ENCODE peak calls at places on chromosome 11, in seven cellular contexts. M, X, B, R, O, S and D are unnamed samples.

GRCh38 chr11:91947215-91947614 is 277.4 kb upstream of the FAT3 start:
- DNase-seq in M (peak), B (peak), X (peak), O (peak), R (no peak), S (no peak), D (no peak)

GRCh38 chr11:128490092-128490491 is 97.3 kb downstream of the ETS1 start:
- DNase-seq in X (no peak), R (no peak), S (no peak), B (no peak), O (no peak), M (no peak), D (no peak)

GRCh38 chr11:64741393-64742086 is 2.4 kb downstream of the RASGRP2 start:
- DNase-seq in O (no peak), R (no peak), S (no peak), M (peak), X (no peak), B (no peak), D (no peak)

GRCh38 chr11:79236541-79236971 is 204.3 kb downstream of the TENM4 start:
- DNase-seq in M (no peak), R (no peak), S (no peak), X (peak), O (no peak), B (no peak), D (no peak)

GRCh38 chr11:66478823-66479740 is 1.2 kb upstream of the DPP3 start:
- DNase-seq in M (no peak), R (no peak), B (no peak), O (peak), X (no peak), S (no peak), D (no peak)

GRCh38 chr11:47923667-47924066 is 56.7 kb upstream of the PTPRJ start:
- DNase-seq in S (no peak), X (no peak), B (no peak), O (peak), M (no peak), R (no peak), D (no peak)

GRCh38 chr11:128830836-128831780 is 36.0 kb downstream of the KCNJ1 start:
- DNase-seq in M (peak), R (peak), O (peak), X (peak), B (peak), S (no peak), D (peak)

GRCh38 chr11:68903631-68904457 is at the start of the genes IGHMBP2 and MRPL21:
- DNase-seq in X (no peak), B (no peak), O (peak), S (peak), M (peak), R (peak), D (peak)

GRCh38 chr11:133957926-133958325 is 1.2 kb upstream of the IGSF9B start:
- DNase-seq in X (no peak), R (no peak), S (no peak), M (peak), B (no peak), O (no peak), D (no peak)

GRCh38 chr11:33040862-33041453 is 1.6 kb downstream of the TCP11L1 start:
- DNase-seq in S (no peak), X (no peak), R (no peak), M (no peak), B (no peak), O (no peak), D (no peak)

GRCh38 chr11:106032861-106033260 is 10.8 kb upstream of the MSANTD4 start:
- DNase-seq in M (no peak), O (no peak), R (no peak), S (no peak), B (no peak), X (no peak), D (no peak)

GRCh38 chr11:18088371-18088770 is 17.5 kb downstream of the SAAL1 start:
- DNase-seq in R (no peak), X (no peak), O (no peak), S (no peak), B (no peak), M (no peak), D (no peak)

GRCh38 chr11:60563553-60564235 is 48.5 kb downstream of the MS4A13 start:
- DNase-seq in X (no peak), M (peak), R (no peak), O (no peak), S (no peak), B (peak), D (no peak)

GRCh38 chr11:6438979-6439571 is 1.7 kb downstream of the HPX start:
- DNase-seq in S (no peak), X (no peak), M (peak), R (no peak), O (peak), B (no peak), D (no peak)

GRCh38 chr11:117998664-117999353 is 12.6 kb downstream of the IL10RA start:
- DNase-seq in S (no peak), O (no peak), M (no peak), B (no peak), R (peak), X (no peak), D (no peak)

GRCh38 chr11:128492903-128493569 is 94.3 kb downstream of the ETS1 start:
- DNase-seq in M (no peak), B (no peak), S (no peak), R (no peak), X (no peak), O (no peak), D (no peak)

GRCh38 chr11:26743622-26744021 is 21.8 kb upstream of the SLC5A12 start:
- DNase-seq in S (no peak), X (no peak), B (no peak), M (no peak), O (no peak), R (no peak), D (no peak)

GRCh38 chr11:64089027-64089360 is 53.3 kb downstream of the FLRT1 start:
- DNase-seq in O (no peak), R (no peak), B (no peak), M (no peak), S (no peak), X (no peak), D (no peak)

GRCh38 chr11:115677190-115677589 is 173.0 kb upstream of the CADM1 start:
- DNase-seq in X (no peak), O (no peak), R (no peak), M (no peak), B (no peak), S (no peak), D (no peak)

GRCh38 chr11:57343825-57344224 is 5.7 kb downstream of the P2RX3 start:
- DNase-seq in O (no peak), M (peak), S (no peak), X (no peak), R (no peak), B (no peak), D (no peak)

GRCh38 chr11:128867277-128867676 is at the start of gene KCNJ1:
- DNase-seq in O (no peak), S (no peak), R (peak), M (no peak), B (no peak), X (no peak), D (no peak)

GRCh38 chr11:29634744-29635143 is 382.1 kb downstream of the KCNA4 start:
- DNase-seq in X (no peak), B (no peak), S (no peak), M (no peak), R (no peak), O (no peak), D (no peak)

GRCh38 chr11:47270331-47271271 is 668 bp downstream of the MADD start:
- DNase-seq in R (no peak), B (no peak), O (peak), M (peak), X (no peak), S (no peak), D (no peak)

GRCh38 chr11:74720596-74721478 is 10.4 kb downstream of the CHRDL2 start:
- DNase-seq in R (no peak), X (no peak), M (no peak), S (no peak), O (no peak), B (no peak), D (peak)

GRCh38 chr11:46050652-46051051 is 70.6 kb downstream of the PHF21A start:
- DNase-seq in X (no peak), B (no peak), S (no peak), R (no peak), O (no peak), M (no peak), D (no peak)

GRCh38 chr11:91299980-91300379 is 924.6 kb upstream of the FAT3 start:
- DNase-seq in X (no peak), S (no peak), M (no peak), O (no peak), B (no peak), R (no peak), D (no peak)

GRCh38 chr11:67393437-67393836 is 1.7 kb downstream of the RAD9A start:
- DNase-seq in M (no peak), O (no peak), S (no peak), B (no peak), X (no peak), R (no peak), D (no peak)

GRCh38 chr11:12003815-12004214 is 4.6 kb downstream of the DKK3 start:
- DNase-seq in X (no peak), B (no peak), R (peak), O (no peak), S (no peak), M (no peak), D (no peak)

GRCh38 chr11:17927643-17928343 is 85.1 kb downstream of the SERGEF start:
- DNase-seq in X (peak), S (no peak), R (no peak), M (no peak), O (no peak), B (no peak), D (no peak)

GRCh38 chr11:115963170-115963569 is 459.0 kb upstream of the CADM1 start:
- DNase-seq in X (no peak), B (no peak), S (no peak), R (no peak), O (peak), M (no peak), D (no peak)

GRCh38 chr11:103170865-103171264 is 61.6 kb downstream of the DYNC2H1 start:
- DNase-seq in B (no peak), X (peak), O (no peak), R (no peak), S (no peak), M (no peak), D (no peak)

GRCh38 chr11:121829159-121829643 is 286.8 kb downstream of the BLID start:
- DNase-seq in S (no peak), X (peak), M (no peak), R (no peak), O (no peak), B (no peak), D (peak)

GRCh38 chr11:6646040-6646439 is 9.6 kb downstream of the DCHS1 start:
- DNase-seq in B (no peak), O (no peak), X (peak), M (no peak), R (no peak), S (no peak), D (no peak)

GRCh38 chr11:14203392-14203791 is 155.6 kb downstream of the RRAS2 start:
- DNase-seq in M (no peak), R (no peak), O (no peak), B (no peak), S (no peak), X (no peak), D (no peak)

GRCh38 chr11:56611174-56611573 is 3.5 kb downstream of the OR5M1 start:
- DNase-seq in R (no peak), M (no peak), O (no peak), S (no peak), X (no peak), B (no peak), D (no peak)

GRCh38 chr11:73852049-73852448 is 24.6 kb downstream of the COA4 start:
- DNase-seq in M (no peak), S (no peak), R (no peak), B (no peak), O (no peak), X (no peak), D (no peak)